ENCODE peak calls at places on chromosomes 2 and 18, in six cellular contexts. T is lower lobe of right lung, K is esophagus squamous epithelium, Z is spleen, S is Panc1, Y is MM.1S. W is an unnamed sample.
A peak's percentile ranks its signal among the peaks of the same experiment; 100 is the strongest.

GRCh38 chr2:51918113-51918512 is 886.2 kb upstream of the NRXN1 start:
- DNase-seq in T (no peak), K (no peak), Z (no peak), S (no peak), Y (no peak), W (no peak)

GRCh38 chr2:166293984-166294383 is 81.8 kb downstream of the SCN9A start:
- DNase-seq in T (no peak), K (no peak), Z (no peak), S (no peak), Y (no peak), W (no peak)

GRCh38 chr2:190682168-190682567 is 33.3 kb downstream of the NAB1 start:
- DNase-seq in T (no peak), K (no peak), Z (no peak), S (peak; percentile 12), Y (no peak), W (no peak)

GRCh38 chr2:72781500-72781899 is 44.3 kb downstream of the EXOC6B start:
- DNase-seq in T (no peak), K (no peak), Z (no peak), S (no peak), Y (no peak), W (no peak)

GRCh38 chr2:72824224-72824842 is 1.5 kb downstream of the EXOC6B start:
- DNase-seq in T (no peak), K (no peak), Z (no peak), S (peak; percentile 24), Y (no peak), W (no peak)

GRCh38 chr2:129765326-129766158 is 213.9 kb upstream of the RAB6C start:
- DNase-seq in T (no peak), K (no peak), Z (no peak), S (no peak), Y (no peak), W (no peak)

GRCh38 chr2:126995652-126996377 is 97.1 kb downstream of the TEX51 start:
- DNase-seq in T (no peak), K (no peak), Z (no peak), S (no peak), Y (no peak), W (no peak)

GRCh38 chr2:42267530-42267929 is 93.5 kb downstream of the COX7A2L start:
- DNase-seq in T (no peak), K (no peak), Z (no peak), S (no peak), Y (peak; percentile 11), W (no peak)

GRCh38 chr2:25692737-25693445 is 19.5 kb upstream of the DTNB start:
- DNase-seq in T (no peak), K (no peak), Z (no peak), S (no peak), Y (no peak), W (no peak)

GRCh38 chr2:181152221-181152620 is 171.8 kb downstream of the UBE2E3 start:
- DNase-seq in T (no peak), K (no peak), Z (no peak), S (no peak), Y (no peak), W (no peak)

GRCh38 chr2:100835253-100835652 is 15.3 kb downstream of the NPAS2 start:
- DNase-seq in T (no peak), K (no peak), Z (no peak), S (no peak), Y (no peak), W (no peak)

GRCh38 chr2:181005326-181005655 is 24.9 kb downstream of the UBE2E3 start:
- DNase-seq in T (no peak), K (no peak), Z (no peak), S (no peak), Y (no peak), W (no peak)

GRCh38 chr2:72998234-72998651 is 73.3 kb downstream of the SFXN5 start:
- DNase-seq in T (no peak), K (no peak), Z (no peak), S (no peak), Y (no peak), W (no peak)

GRCh38 chr2:9742601-9743000 is 100.7 kb upstream of the TAF1B start:
- DNase-seq in T (no peak), K (no peak), Z (no peak), S (no peak), Y (no peak), W (no peak)

GRCh38 chr2:231781798-231782726 is 980 bp upstream of the PDE6D start:
- DNase-seq in T (no peak), K (no peak), Z (no peak), S (peak; percentile 20), Y (peak; percentile 37), W (no peak)

GRCh38 chr2:85089464-85090072 is 43.6 kb upstream of the TCF7L1 start:
- DNase-seq in T (no peak), K (no peak), Z (no peak), S (no peak), Y (no peak), W (no peak)

GRCh38 chr2:28361991-28362710 is 30.5 kb upstream of the FOSL2 start:
- DNase-seq in T (no peak), K (no peak), Z (no peak), S (no peak), Y (no peak), W (no peak)
- H3K4me1 ChIP-seq in T (peaks cover 47% of the 10 kb centered on the region), K (peaks cover 13% of the 10 kb centered on the region), Z (peaks cover 54% of the 10 kb centered on the region), S (no peaks in the 10 kb centered on the region), Y (peaks cover 13% of the 10 kb centered on the region), W (no peaks in the 10 kb centered on the region)

GRCh38 chr2:8526403-8526696 is 155.5 kb upstream of the ID2 start:
- DNase-seq in T (no peak), K (no peak), Z (no peak), S (no peak), Y (no peak), W (no peak)
- H3K4me1 ChIP-seq in T (peaks cover 27% of the 10 kb centered on the region), K (peaks cover 23% of the 10 kb centered on the region), Z (peaks cover 56% of the 10 kb centered on the region), S (no peaks in the 10 kb centered on the region), Y (peaks cover 50% of the 10 kb centered on the region), W (no peaks in the 10 kb centered on the region)

GRCh38 chr2:134271758-134272157 is 17.9 kb downstream of the MGAT5 start:
- DNase-seq in T (no peak), K (no peak), Z (no peak), S (no peak), Y (no peak), W (no peak)
- H3K4me1 ChIP-seq in T (no peaks in the 10 kb centered on the region), K (no peaks in the 10 kb centered on the region), Z (peaks cover 74% of the 10 kb centered on the region), S (no peaks in the 10 kb centered on the region), Y (no peaks in the 10 kb centered on the region), W (peaks cover 8% of the 10 kb centered on the region)

DNA sequence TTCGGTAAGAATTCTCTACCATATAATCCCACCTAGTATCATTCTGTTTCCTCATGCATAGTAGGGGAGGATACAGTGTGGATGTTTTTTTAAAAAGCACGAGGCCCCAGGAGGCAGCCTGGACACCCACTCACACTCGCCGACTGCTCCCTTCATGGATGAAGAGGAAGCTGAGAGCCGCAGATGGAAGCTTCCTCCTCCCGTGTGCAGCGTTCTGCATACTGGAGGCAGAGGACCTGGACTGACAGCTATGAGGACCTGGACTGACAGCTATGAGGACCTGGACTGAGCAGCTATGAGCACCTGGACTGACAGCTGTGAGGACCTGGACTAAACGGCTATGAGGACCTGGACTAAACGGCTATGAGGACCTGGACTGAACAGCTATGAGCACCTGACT is 234.4 kb downstream of the NDUFA10 start:
- DNase-seq in T (peak; percentile 43), K (no peak), Z (no peak), S (no peak), Y (no peak), W (no peak)
- H3K4me1 ChIP-seq in T (no peaks in the 10 kb centered on the region), K (no peaks in the 10 kb centered on the region), Z (no peaks in the 10 kb centered on the region), S (no peaks in the 10 kb centered on the region), Y (no peaks in the 10 kb centered on the region), W (no peaks in the 10 kb centered on the region)

GRCh38 chr2:215313219-215313656 is 1.4 kb downstream of the ATIC start:
- DNase-seq in T (no peak), K (no peak), Z (no peak), S (no peak), Y (no peak), W (no peak)
- H3K4me1 ChIP-seq in T (peaks cover 7% of the 10 kb centered on the region), K (no peaks in the 10 kb centered on the region), Z (peaks cover 35% of the 10 kb centered on the region), S (peaks cover 15% of the 10 kb centered on the region), Y (peaks cover 5% of the 10 kb centered on the region), W (peaks cover 2% of the 10 kb centered on the region)

GRCh38 chr2:200308001-200308400 is 1.5 kb downstream of the SPATS2L start:
- DNase-seq in T (no peak), K (no peak), Z (no peak), S (no peak), Y (peak; percentile 8), W (no peak)
- H3K4me1 ChIP-seq in T (peaks cover 40% of the 10 kb centered on the region), K (peaks cover 13% of the 10 kb centered on the region), Z (peaks cover 29% of the 10 kb centered on the region), S (peaks cover 68% of the 10 kb centered on the region), Y (peaks cover 19% of the 10 kb centered on the region), W (peaks cover 52% of the 10 kb centered on the region)

GRCh38 chr18:63207825-63208224 is 111.7 kb downstream of the BCL2 start:
- DNase-seq in T (no peak), K (no peak), Z (no peak), S (no peak), Y (no peak), W (no peak)

GRCh38 chr18:63206433-63207153 is 113.0 kb downstream of the BCL2 start:
- DNase-seq in T (no peak), K (no peak), Z (no peak), S (no peak), Y (no peak), W (no peak)

GRCh38 chr18:63203497-63203896 is 116.1 kb downstream of the BCL2 start:
- DNase-seq in T (no peak), K (no peak), Z (no peak), S (no peak), Y (no peak), W (no peak)

GRCh38 chr18:63207154-63207790 is 112.3 kb downstream of the BCL2 start:
- DNase-seq in T (no peak), K (no peak), Z (no peak), S (no peak), Y (no peak), W (no peak)

DNA sequence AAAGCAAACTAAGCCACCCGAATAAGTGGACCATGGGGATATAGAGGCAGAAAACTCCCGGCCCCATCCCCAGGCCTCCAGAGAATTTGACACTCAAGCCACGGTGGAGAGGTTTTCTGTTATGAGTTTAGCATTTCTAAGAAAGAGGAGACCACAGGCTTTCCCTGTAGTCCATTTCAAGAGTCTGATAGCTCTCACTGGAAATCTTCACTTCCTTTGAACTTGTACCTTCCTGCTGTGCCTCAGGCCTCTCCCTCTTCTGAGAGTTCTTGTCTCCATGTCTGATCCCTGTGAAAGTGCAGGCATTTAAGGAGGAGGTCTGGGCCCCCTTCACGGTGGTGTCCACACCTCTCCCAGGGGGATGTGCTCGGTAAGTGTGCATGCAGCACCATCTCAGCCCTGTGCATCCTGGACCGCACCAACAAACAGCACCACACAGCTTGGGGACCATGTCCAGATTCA is 113.7 kb downstream of the BCL2 start:
- DNase-seq in T (no peak), K (no peak), Z (no peak), S (no peak), Y (no peak), W (no peak)
- H3K4me1 ChIP-seq in T (peaks cover 12% of the 10 kb centered on the region), K (peaks cover 6% of the 10 kb centered on the region), Z (peaks cover 65% of the 10 kb centered on the region), S (no peaks in the 10 kb centered on the region), Y (peaks cover 9% of the 10 kb centered on the region), W (peaks cover 38% of the 10 kb centered on the region)

W was measured in thoracic aorta.